ENCODE peak calls at places on chromosome 9, in eight cellular contexts. One of them, this sample, is unnamed.
A peak's percentile ranks its signal among the peaks of the same experiment; 100 is the strongest.

GRCh38 chr9:92707530-92707929 is 37.6 kb upstream of the IPPK start:
- DNase-seq in T-helper 2 cell: no peak
- DNase-seq in hippocampal formation: no peak
- DNase-seq in astrocyte of the spinal cord: no peak
- DNase-seq in dorsolateral prefrontal cortex: no peak
- DNase-seq in HuH-7: no peak
- DNase-seq in AG20443: no peak
- DNase-seq in spleen: no peak
- DNase-seq in this sample: no peak

GRCh38 chr9:86458456-86458855 is 104.2 kb upstream of the TUT7 start:
- DNase-seq in hippocampal formation: no peak
- DNase-seq in HuH-7: no peak
- DNase-seq in AG20443: no peak
- DNase-seq in T-helper 2 cell: no peak
- DNase-seq in dorsolateral prefrontal cortex: no peak
- DNase-seq in astrocyte of the spinal cord: no peak
- DNase-seq in spleen: no peak
- DNase-seq in this sample: no peak

GRCh38 chr9:130915096-130915447 is 18.5 kb upstream of the QRFP start:
- DNase-seq in hippocampal formation: no peak
- DNase-seq in AG20443: no peak
- DNase-seq in HuH-7: no peak
- DNase-seq in astrocyte of the spinal cord: no peak
- DNase-seq in dorsolateral prefrontal cortex: no peak
- DNase-seq in T-helper 2 cell: no peak
- DNase-seq in spleen: no peak
- DNase-seq in this sample: no peak

GRCh38 chr9:87684627-87685204 is 41.2 kb upstream of the CTSL start:
- DNase-seq in HuH-7: peak; percentile 70
- DNase-seq in astrocyte of the spinal cord: no peak
- DNase-seq in dorsolateral prefrontal cortex: peak; percentile 26
- DNase-seq in T-helper 2 cell: no peak
- DNase-seq in AG20443: peak; percentile 75
- DNase-seq in spleen: no peak
- DNase-seq in hippocampal formation: peak; percentile 32
- DNase-seq in this sample: no peak

GRCh38 chr9:77735515-77735914 is 87.4 kb upstream of the GNA14 start:
- DNase-seq in spleen: no peak
- DNase-seq in dorsolateral prefrontal cortex: no peak
- DNase-seq in hippocampal formation: peak; percentile 36
- DNase-seq in AG20443: peak; percentile 63
- DNase-seq in HuH-7: no peak
- DNase-seq in astrocyte of the spinal cord: peak; percentile 69
- DNase-seq in T-helper 2 cell: no peak
- DNase-seq in this sample: no peak

GRCh38 chr9:110101531-110102161 is 106.3 kb downstream of the C9orf152 start:
- DNase-seq in dorsolateral prefrontal cortex: no peak
- DNase-seq in T-helper 2 cell: no peak
- DNase-seq in AG20443: no peak
- DNase-seq in spleen: no peak
- DNase-seq in HuH-7: no peak
- DNase-seq in astrocyte of the spinal cord: no peak
- DNase-seq in hippocampal formation: no peak
- DNase-seq in this sample: no peak

GRCh38 chr9:25960235-25960634 is 282.0 kb upstream of the TUSC1 start:
- DNase-seq in T-helper 2 cell: no peak
- DNase-seq in astrocyte of the spinal cord: no peak
- DNase-seq in AG20443: no peak
- DNase-seq in hippocampal formation: no peak
- DNase-seq in HuH-7: no peak
- DNase-seq in spleen: no peak
- DNase-seq in dorsolateral prefrontal cortex: no peak
- DNase-seq in this sample: no peak

GRCh38 chr9:5388026-5388806 is 48.5 kb upstream of the RLN1 start:
- DNase-seq in astrocyte of the spinal cord: peak; percentile 38
- DNase-seq in dorsolateral prefrontal cortex: no peak
- DNase-seq in HuH-7: no peak
- DNase-seq in AG20443: peak; percentile 24
- DNase-seq in spleen: no peak
- DNase-seq in T-helper 2 cell: no peak
- DNase-seq in hippocampal formation: no peak
- DNase-seq in this sample: no peak

GRCh38 chr9:20701058-20701457 is 17.0 kb downstream of the FOCAD start:
- DNase-seq in AG20443: no peak
- DNase-seq in hippocampal formation: peak; percentile 15
- DNase-seq in astrocyte of the spinal cord: peak; percentile 15
- DNase-seq in dorsolateral prefrontal cortex: peak; percentile 17
- DNase-seq in T-helper 2 cell: no peak
- DNase-seq in HuH-7: no peak
- DNase-seq in spleen: no peak
- DNase-seq in this sample: no peak

This sample was measured in D341Med.